ENCODE peak calls at places on chromosomes 13 and 19, in six cellular contexts. U, M, D, O, K and Y are unnamed samples.

GRCh38 chr19:21604941-21605548 is 99.6 kb downstream of the ZNF429 start:
- DNase-seq in U (peak; percentile 13), M (no peak), D (no peak), O (no peak), K (no peak), Y (peak; percentile 5)

GRCh38 chr13:102799544-102800144 is 725 bp downstream of the BIVM start:
- DNase-seq in U (peak; percentile 28), M (no peak), D (no peak), O (peak; percentile 46), K (peak; percentile 43), Y (no peak)

GRCh38 chr19:14554382-14554812 is 17.5 kb downstream of the NDUFB7 start:
- DNase-seq in U (no peak), M (no peak), D (no peak), O (no peak), K (peak; percentile 61), Y (no peak)

GRCh38 chr13:43767351-43767901 is 19.3 kb downstream of the ENOX1 start:
- DNase-seq in U (no peak), M (no peak), D (no peak), O (no peak), K (no peak), Y (no peak)

GRCh38 chr13:93903909-93904308 is 575.6 kb downstream of the DCT start:
- DNase-seq in U (peak; percentile 63), M (no peak), D (no peak), O (no peak), K (no peak), Y (no peak)

GRCh38 chr19:45621976-45622503 is 17.2 kb downstream of the EML2 start:
- DNase-seq in U (no peak), M (no peak), D (no peak), O (no peak), K (no peak), Y (no peak)

GRCh38 chr13:77333521-77334083 is 6.7 kb upstream of the MYCBP2 start:
- DNase-seq in U (no peak), M (no peak), D (no peak), O (no peak), K (no peak), Y (no peak)

GRCh38 chr19:2532252-2533071 is 56.5 kb downstream of the GADD45B start:
- DNase-seq in U (peak; percentile 90), M (peak; percentile 60), D (no peak), O (no peak), K (peak; percentile 58), Y (peak; percentile 90)

GRCh38 chr13:40245567-40245966 is 420.9 kb downstream of the FOXO1 start:
- DNase-seq in U (no peak), M (no peak), D (no peak), O (no peak), K (no peak), Y (no peak)

GRCh38 chr13:30600470-30600869 is 17.2 kb upstream of the USPL1 start:
- DNase-seq in U (no peak), M (no peak), D (no peak), O (no peak), K (no peak), Y (no peak)

GRCh38 chr13:100954430-100955361 is 280.1 kb upstream of the TMTC4 start:
- DNase-seq in U (peak; percentile 8), M (no peak), D (no peak), O (no peak), K (no peak), Y (no peak)

GRCh38 chr19:28437390-28438346 is 775.3 kb downstream of the UQCRFS1 start:
- DNase-seq in U (no peak), M (no peak), D (no peak), O (no peak), K (no peak), Y (no peak)

GRCh38 chr13:94079876-94080275 is 399.6 kb downstream of the DCT start:
- DNase-seq in U (peak; percentile 51), M (no peak), D (no peak), O (no peak), K (no peak), Y (no peak)

GRCh38 chr19:52533901-52534300 is 6.4 kb downstream of the ZNF808 start:
- DNase-seq in U (no peak), M (no peak), D (no peak), O (no peak), K (peak; percentile 13), Y (no peak)

GRCh38 chr19:17807731-17808316 is 12.9 kb downstream of the B3GNT3 start:
- DNase-seq in U (no peak), M (no peak), D (no peak), O (no peak), K (no peak), Y (no peak)

GRCh38 chr13:69324109-69324886 is 783.3 kb upstream of the ATXN8OS start:
- DNase-seq in U (peak; percentile 25), M (peak; percentile 1), D (no peak), O (peak; percentile 29), K (peak; percentile 39), Y (no peak)

GRCh38 chr19:34994643-34995471 is 5.3 kb upstream of the GRAMD1A start:
- DNase-seq in U (no peak), M (no peak), D (no peak), O (no peak), K (peak; percentile 72), Y (peak; percentile 80)

GRCh38 chr19:3642987-3643386 is 16.4 kb upstream of the CACTIN start:
- DNase-seq in U (no peak), M (peak; percentile 67), D (no peak), O (peak; percentile 38), K (no peak), Y (peak; percentile 6)

GRCh38 chr13:30375436-30375835 is 46.9 kb upstream of the UBE2L5 start:
- DNase-seq in U (no peak), M (no peak), D (peak; percentile 37), O (no peak), K (no peak), Y (no peak)

GRCh38 chr13:47334173-47334572 is 437.3 kb upstream of the HTR2A start:
- DNase-seq in U (peak; percentile 91), M (no peak), D (no peak), O (no peak), K (no peak), Y (no peak)

GRCh38 chr13:20903164-20903475 is 574 bp upstream of the XPO4 start:
- DNase-seq in U (no peak), M (no peak), D (no peak), O (no peak), K (no peak), Y (no peak)

GRCh38 chr19:45958763-45959516 is 14.7 kb downstream of the NOVA2 start:
- DNase-seq in U (peak; percentile 86), M (no peak), D (no peak), O (no peak), K (no peak), Y (no peak)

GRCh38 chr19:18488838-18489626 is 32.8 kb downstream of the ELL start:
- DNase-seq in U (no peak), M (no peak), D (no peak), O (peak; percentile 81), K (peak; percentile 77), Y (peak; percentile 26)

DNA sequence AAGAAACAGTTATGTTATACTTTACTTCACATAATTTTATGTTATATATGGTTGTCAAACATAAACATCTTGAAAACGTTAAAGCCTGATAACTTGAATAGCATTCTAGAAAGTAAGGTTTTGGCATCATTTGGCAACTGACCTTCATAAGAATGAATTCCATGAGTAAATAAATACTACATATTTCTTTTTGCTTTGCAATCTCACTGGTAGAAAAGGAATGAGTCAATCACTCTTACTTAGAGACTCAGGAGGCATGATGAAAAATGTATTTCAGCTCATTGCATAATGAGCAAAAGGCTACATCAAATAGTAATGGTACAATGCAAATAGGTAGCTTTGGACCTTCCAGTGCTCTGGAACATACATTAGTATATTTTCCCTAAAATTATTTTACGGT is 1381.8 kb downstream of the EFNB2 start:
- DNase-seq in U (no peak), M (no peak), D (no peak), O (no peak), K (no peak), Y (no peak)
- H3K4me1 ChIP-seq in U (no peaks in the 10 kb centered on the region), M (no peaks in the 10 kb centered on the region), D (no peaks in the 10 kb centered on the region), O (no peaks in the 10 kb centered on the region), K (no peaks in the 10 kb centered on the region), Y (no peaks in the 10 kb centered on the region)

GRCh38 chr19:42313096-42313839 is at the start of gene TMEM145:
- DNase-seq in U (peak; percentile 41), M (no peak), D (peak; percentile 27), O (peak; percentile 84), K (peak; percentile 80), Y (peak; percentile 19)
- TF ChIP-seq EZH2 in U (peak; percentile 47), M (no peak), D (no peak), O (no peak), K (no peak), Y (peak; percentile 51)

DNA sequence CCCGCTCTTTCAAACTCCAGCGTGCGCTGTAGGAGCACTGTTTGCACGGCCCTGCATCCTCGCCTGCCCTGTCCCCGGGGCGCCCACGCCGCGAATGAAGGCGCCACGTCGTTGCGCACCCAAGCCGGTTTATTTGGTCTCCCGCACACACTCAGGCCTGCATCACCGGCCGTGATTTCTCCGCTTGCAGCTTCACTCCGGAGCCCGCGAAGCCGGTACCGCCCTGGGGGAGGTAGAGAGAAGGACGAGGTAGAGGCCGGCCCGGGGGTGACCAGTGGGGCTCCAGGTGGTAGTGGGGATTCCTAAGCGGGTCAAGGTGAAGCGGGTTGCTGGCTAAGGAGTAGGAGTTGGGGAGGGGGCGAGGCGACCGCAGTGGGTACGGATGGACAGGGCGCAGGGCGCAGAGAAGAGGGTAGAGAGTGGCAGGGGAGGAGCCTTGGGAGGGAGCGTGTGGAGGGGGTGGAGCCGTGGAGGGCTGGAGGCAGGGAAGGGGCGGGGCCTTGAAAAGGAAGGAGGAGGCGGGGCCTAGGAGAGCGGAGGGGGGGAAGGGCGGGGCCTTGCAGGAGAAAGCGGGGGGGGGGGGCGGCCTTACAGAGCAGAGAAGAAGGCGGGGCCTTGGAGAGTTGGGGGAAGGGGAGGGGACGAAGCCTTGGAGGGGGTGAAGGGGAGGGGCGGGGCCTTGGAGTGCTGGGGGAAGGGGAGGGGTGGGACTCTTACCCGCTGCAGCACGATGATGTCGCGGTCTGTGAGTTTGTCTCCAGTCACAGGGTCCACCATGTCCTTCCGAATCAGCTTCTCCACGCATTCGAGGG is 24.6 kb downstream of the NOSIP start:
- DNase-seq in U (no peak), M (peak; percentile 40), D (no peak), O (peak; percentile 97), K (peak; percentile 64), Y (peak; percentile 30)
- H3K4me1 ChIP-seq in U (peaks cover 12% of the 10 kb centered on the region), M (peaks cover 6% of the 10 kb centered on the region), D (no peaks in the 10 kb centered on the region), O (peaks cover 8% of the 10 kb centered on the region), K (no peaks in the 10 kb centered on the region), Y (peaks cover 22% of the 10 kb centered on the region)

GRCh38 chr13:27006519-27007161 is 165.0 kb downstream of the USP12 start:
- DNase-seq in U (no peak), M (peak; percentile 12), D (no peak), O (peak; percentile 43), K (peak; percentile 63), Y (no peak)
- TF ChIP-seq EZH2 in U (peak; percentile 63), M (no peak), D (no peak), O (no peak), K (no peak), Y (peak; percentile 64)